ENCODE peak calls at places on chromosome 16, in four cellular contexts. P is stimulated activated CD4-positive, alpha-beta T cell treated with anti-CD3 and anti-CD28 coated beads, Interleukin-12 subunit alpha, Interleukin-12 subunit beta, amount 100 ng/mL, for 4 hours; X is MV-4-11; E is testis. C is an unnamed sample.

GRCh38 chr16:4693956-4694663 is 748 bp downstream of the NUDT16L1 start:
- DNase-seq in P (peak; percentile 45), X (no peak), E (no peak), C (peak; percentile 52)

GRCh38 chr16:89103781-89104180 is 10.1 kb downstream of the ACSF3 start:
- DNase-seq in P (no peak), X (no peak), E (no peak), C (no peak)

GRCh38 chr16:23949630-23950290 is 114.0 kb downstream of the PRKCB start:
- DNase-seq in P (no peak), X (peak; percentile 84), E (no peak), C (peak; percentile 26)

GRCh38 chr16:87836844-87837581 is 32.3 kb downstream of the SLC7A5 start:
- DNase-seq in P (no peak), X (no peak), E (no peak), C (no peak)

GRCh38 chr16:83095926-83096692 is 469.3 kb downstream of the CDH13 start:
- DNase-seq in P (no peak), X (no peak), E (no peak), C (no peak)

GRCh38 chr16:61654962-61655361 is 381.3 kb downstream of the CDH8 start:
- DNase-seq in P (no peak), X (no peak), E (no peak), C (no peak)

GRCh38 chr16:68681038-68681437 is 35.9 kb downstream of the CDH3 start:
- DNase-seq in P (no peak), X (no peak), E (no peak), C (no peak)

GRCh38 chr16:57639172-57639571 is 10.7 kb downstream of the ADGRG1 start:
- DNase-seq in P (no peak), X (no peak), E (peak; percentile 67), C (no peak)

GRCh38 chr16:66399031-66399430 is 28.1 kb upstream of the BEAN1 start:
- DNase-seq in P (no peak), X (no peak), E (no peak), C (no peak)

GRCh38 chr16:71895679-71896385 is 501 bp downstream of the IST1 start:
- DNase-seq in P (no peak), X (peak; percentile 30), E (no peak), C (peak; percentile 21)

GRCh38 chr16:20938426-20938825 is 37.9 kb downstream of the LYRM1 start:
- DNase-seq in P (no peak), X (peak; percentile 57), E (no peak), C (no peak)

GRCh38 chr16:26729917-26730541 is 336.7 kb upstream of the C16orf82 start:
- DNase-seq in P (no peak), X (no peak), E (no peak), C (no peak)

GRCh38 chr16:76796978-76797377 is 394.0 kb upstream of the MON1B start:
- DNase-seq in P (no peak), X (no peak), E (no peak), C (no peak)

GRCh38 chr16:31461921-31462804 is 2.9 kb downstream of the ARMC5 start:
- DNase-seq in P (no peak), X (no peak), E (no peak), C (no peak)

GRCh38 chr16:49484454-49484853 is 110.8 kb downstream of the C16orf78 start:
- DNase-seq in P (peak; percentile 24), X (no peak), E (peak; percentile 79), C (no peak)

GRCh38 chr16:85473909-85474640 is 139.0 kb upstream of the GSE1 start:
- DNase-seq in P (no peak), X (no peak), E (peak; percentile 42), C (no peak)

GRCh38 chr16:21277045-21277926 is 804 bp downstream of the CRYM start:
- DNase-seq in P (no peak), X (no peak), E (peak; percentile 68), C (no peak)

GRCh38 chr16:58124601-58124915 is 4.6 kb downstream of the CFAP20 start:
- DNase-seq in P (no peak), X (no peak), E (no peak), C (no peak)

GRCh38 chr16:47236716-47237115 is 93.0 kb upstream of the NETO2 start:
- DNase-seq in P (no peak), X (no peak), E (no peak), C (no peak)

GRCh38 chr16:24848065-24848464 is 2.3 kb downstream of the SLC5A11 start:
- DNase-seq in P (no peak), X (no peak), E (no peak), C (no peak)

GRCh38 chr16:83954577-83955016 is 1.6 kb downstream of the OSGIN1 start:
- DNase-seq in P (no peak), X (peak; percentile 38), E (peak; percentile 70), C (no peak)

GRCh38 chr16:87958632-87959031 is 7.4 kb downstream of the BANP start:
- DNase-seq in P (no peak), X (no peak), E (no peak), C (no peak)

GRCh38 chr16:88340755-88341150 is 42.0 kb upstream of the ZNF469 start:
- DNase-seq in P (no peak), X (no peak), E (no peak), C (no peak)

GRCh38 chr16:48003226-48003907 is 152.4 kb downstream of the ABCC12 start:
- DNase-seq in P (no peak), X (no peak), E (no peak), C (no peak)

GRCh38 chr16:67279296-67280089 is at the start of gene PLEKHG4:
- DNase-seq in P (peak; percentile 83), X (peak; percentile 76), E (peak; percentile 75), C (peak; percentile 73)

GRCh38 chr16:75310541-75310940 is 59.1 kb upstream of the BCAR1 start:
- DNase-seq in P (no peak), X (no peak), E (no peak), C (no peak)

GRCh38 chr16:2816751-2817495 is at the start of gene PRSS21:
- DNase-seq in P (peak; percentile 20), X (no peak), E (no peak), C (peak; percentile 26)

GRCh38 chr16:19804538-19805323 is 79.9 kb downstream of the GPRC5B start:
- DNase-seq in P (peak; percentile 7), X (peak; percentile 83), E (no peak), C (no peak)

GRCh38 chr16:9122969-9123368 is 31.5 kb downstream of the HAPSTR1 start:
- DNase-seq in P (no peak), X (no peak), E (no peak), C (no peak)